ENCODE peak calls at places on chromosomes 3 and 15, in nine cellular contexts. One of them, this sample, is unnamed.

GRCh38 chr3:40169983-40170382 is 139.5 kb upstream of the EIF1B start:
- DNase-seq in IMR-90: no peak
- DNase-seq in breast epithelium: no peak
- DNase-seq in heart left ventricle: no peak
- DNase-seq in ovary: no peak
- DNase-seq in sigmoid colon: no peak
- DNase-seq in tibial nerve: no peak
- DNase-seq in NB4: no peak
- DNase-seq in A549: no peak
- DNase-seq in this sample: no peak

GRCh38 chr15:97235285-97235985 is 725.1 kb upstream of the ARRDC4 start:
- DNase-seq in breast epithelium: no peak
- DNase-seq in IMR-90: peak; percentile 39
- DNase-seq in sigmoid colon: no peak
- DNase-seq in ovary: peak; percentile 50
- DNase-seq in heart left ventricle: no peak
- DNase-seq in NB4: peak; percentile 75
- DNase-seq in tibial nerve: peak; percentile 40
- DNase-seq in A549: peak; percentile 49
- DNase-seq in this sample: no peak

GRCh38 chr3:151789853-151790463 is 24.0 kb upstream of the AADAC start:
- DNase-seq in tibial nerve: no peak
- DNase-seq in NB4: no peak
- DNase-seq in breast epithelium: no peak
- DNase-seq in ovary: no peak
- DNase-seq in heart left ventricle: no peak
- DNase-seq in IMR-90: no peak
- DNase-seq in sigmoid colon: no peak
- DNase-seq in A549: no peak
- DNase-seq in this sample: no peak

GRCh38 chr3:38541800-38542199 is 45.7 kb downstream of the EXOG start:
- DNase-seq in A549: no peak
- DNase-seq in breast epithelium: no peak
- DNase-seq in ovary: no peak
- DNase-seq in NB4: peak; percentile 41
- DNase-seq in tibial nerve: no peak
- DNase-seq in IMR-90: no peak
- DNase-seq in sigmoid colon: no peak
- DNase-seq in heart left ventricle: no peak
- DNase-seq in this sample: no peak

GRCh38 chr15:97966924-97967620 is 6.6 kb downstream of the ARRDC4 start:
- DNase-seq in NB4: no peak
- DNase-seq in IMR-90: no peak
- DNase-seq in heart left ventricle: no peak
- DNase-seq in ovary: no peak
- DNase-seq in A549: no peak
- DNase-seq in sigmoid colon: no peak
- DNase-seq in tibial nerve: no peak
- DNase-seq in breast epithelium: no peak
- DNase-seq in this sample: no peak

GRCh38 chr3:67706934-67707333 is 52.5 kb upstream of the SUCLG2 start:
- DNase-seq in A549: no peak
- DNase-seq in ovary: no peak
- DNase-seq in tibial nerve: no peak
- DNase-seq in breast epithelium: no peak
- DNase-seq in IMR-90: peak; percentile 10
- DNase-seq in NB4: no peak
- DNase-seq in sigmoid colon: no peak
- DNase-seq in heart left ventricle: no peak
- DNase-seq in this sample: no peak

GRCh38 chr3:128372281-128372680 is 94.4 kb downstream of the DNAJB8 start:
- DNase-seq in A549: no peak
- DNase-seq in sigmoid colon: no peak
- DNase-seq in breast epithelium: no peak
- DNase-seq in heart left ventricle: no peak
- DNase-seq in IMR-90: no peak
- DNase-seq in tibial nerve: no peak
- DNase-seq in ovary: no peak
- DNase-seq in NB4: no peak
- DNase-seq in this sample: no peak

GRCh38 chr3:128879991-128880390 is 571 bp downstream of the ACAD9 start:
- DNase-seq in A549: no peak
- DNase-seq in heart left ventricle: no peak
- DNase-seq in breast epithelium: no peak
- DNase-seq in NB4: no peak
- DNase-seq in tibial nerve: no peak
- DNase-seq in IMR-90: no peak
- DNase-seq in sigmoid colon: no peak
- DNase-seq in ovary: peak; percentile 29
- DNase-seq in this sample: no peak

GRCh38 chr3:24683090-24683489 is 188.4 kb upstream of the THRB start:
- DNase-seq in sigmoid colon: no peak
- DNase-seq in IMR-90: peak; percentile 10
- DNase-seq in A549: no peak
- DNase-seq in heart left ventricle: no peak
- DNase-seq in ovary: no peak
- DNase-seq in tibial nerve: no peak
- DNase-seq in breast epithelium: no peak
- DNase-seq in NB4: no peak
- DNase-seq in this sample: no peak

GRCh38 chr3:24684506-24685023 is 189.9 kb upstream of the THRB start:
- DNase-seq in NB4: no peak
- DNase-seq in IMR-90: no peak
- DNase-seq in A549: no peak
- DNase-seq in tibial nerve: no peak
- DNase-seq in ovary: no peak
- DNase-seq in breast epithelium: no peak
- DNase-seq in heart left ventricle: no peak
- DNase-seq in sigmoid colon: no peak
- DNase-seq in this sample: no peak

GRCh38 chr3:24686764-24687163 is 192.1 kb upstream of the THRB start:
- DNase-seq in heart left ventricle: no peak
- DNase-seq in IMR-90: peak; percentile 11
- DNase-seq in breast epithelium: no peak
- DNase-seq in sigmoid colon: no peak
- DNase-seq in NB4: peak; percentile 23
- DNase-seq in tibial nerve: no peak
- DNase-seq in A549: no peak
- DNase-seq in ovary: no peak
- DNase-seq in this sample: no peak

GRCh38 chr3:24682141-24682547 is 187.5 kb upstream of the THRB start:
- DNase-seq in IMR-90: no peak
- DNase-seq in ovary: no peak
- DNase-seq in NB4: no peak
- DNase-seq in tibial nerve: no peak
- DNase-seq in heart left ventricle: no peak
- DNase-seq in A549: no peak
- DNase-seq in sigmoid colon: no peak
- DNase-seq in breast epithelium: no peak
- DNase-seq in this sample: no peak

DNA sequence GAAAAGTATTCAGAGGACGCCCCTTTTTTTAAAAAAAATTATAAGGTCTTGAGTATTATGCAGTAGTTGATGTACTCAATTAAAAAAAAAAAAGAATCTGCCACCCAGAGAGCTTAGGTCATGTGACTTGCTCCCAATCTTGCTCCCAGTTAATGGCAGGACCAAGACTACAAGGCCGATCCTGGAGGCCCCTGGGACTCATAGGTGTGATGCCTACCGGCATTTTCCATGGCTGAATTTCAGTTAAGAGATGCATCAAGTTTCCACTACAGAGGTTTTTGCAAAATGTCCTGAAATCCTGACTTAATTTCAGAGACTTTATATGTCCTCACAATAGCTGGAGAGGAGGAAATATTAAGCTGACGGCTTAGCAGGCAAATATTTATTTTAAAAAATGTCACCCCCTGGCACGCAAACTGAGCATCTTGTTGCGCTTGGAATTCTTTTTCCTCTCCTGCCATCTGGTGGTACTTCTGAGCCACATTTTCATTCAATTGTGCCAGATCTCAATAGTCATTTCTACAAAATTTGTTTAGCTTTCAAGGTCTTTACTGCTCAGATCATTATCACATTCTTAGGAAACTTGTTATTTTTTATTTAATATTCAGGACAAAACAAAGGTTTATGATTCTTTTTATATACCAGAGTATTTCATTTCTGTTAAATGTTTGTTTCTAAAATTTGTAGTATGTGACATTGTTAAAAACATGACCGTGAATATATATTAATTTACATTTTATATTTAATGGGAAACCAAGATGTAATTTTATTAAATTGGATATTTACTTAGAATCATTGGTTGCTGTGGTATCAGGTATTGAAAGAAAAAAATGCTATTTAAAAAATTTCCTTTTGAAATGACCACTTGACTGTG is 189.1 kb upstream of the THRB start:
- DNase-seq in NB4: peak; percentile 51
- DNase-seq in breast epithelium: no peak
- DNase-seq in ovary: no peak
- DNase-seq in sigmoid colon: no peak
- DNase-seq in tibial nerve: no peak
- DNase-seq in IMR-90: peak; percentile 63
- DNase-seq in heart left ventricle: no peak
- DNase-seq in A549: peak; percentile 67
- DNase-seq in this sample: no peak
- TF ChIP-seq CTCF in NB4: peak; percentile 37
- TF ChIP-seq CTCF in breast epithelium: peak; percentile 65
- TF ChIP-seq CTCF in ovary: peak; percentile 52
- TF ChIP-seq CTCF in sigmoid colon: peak; percentile 66
- TF ChIP-seq CTCF in tibial nerve: peak; percentile 47
- TF ChIP-seq CTCF in IMR-90: peak; percentile 60
- TF ChIP-seq CTCF in heart left ventricle: peak; percentile 64
- TF ChIP-seq CTCF in A549: peak; percentile 89
- TF ChIP-seq CTCF in this sample: no peak

GRCh38 chr15:40731034-40731433 is 24.0 kb downstream of the RMDN3 start:
- DNase-seq in heart left ventricle: no peak
- DNase-seq in breast epithelium: no peak
- DNase-seq in IMR-90: no peak
- DNase-seq in A549: no peak
- DNase-seq in tibial nerve: no peak
- DNase-seq in ovary: no peak
- DNase-seq in sigmoid colon: no peak
- DNase-seq in NB4: no peak
- DNase-seq in this sample: no peak
- H3K4me3 ChIP-seq in heart left ventricle: no peak overlapping the region
- H3K4me3 ChIP-seq in breast epithelium: no peak overlapping the region
- H3K4me3 ChIP-seq in IMR-90: no peak overlapping the region
- H3K4me3 ChIP-seq in A549: no peak overlapping the region
- H3K4me3 ChIP-seq in tibial nerve: no peak overlapping the region
- H3K4me3 ChIP-seq in ovary: no peak overlapping the region
- H3K4me3 ChIP-seq in sigmoid colon: no peak overlapping the region
- H3K4me3 ChIP-seq in NB4: no peak overlapping the region
- H3K4me3 ChIP-seq in this sample: no peak overlapping the region

DNA sequence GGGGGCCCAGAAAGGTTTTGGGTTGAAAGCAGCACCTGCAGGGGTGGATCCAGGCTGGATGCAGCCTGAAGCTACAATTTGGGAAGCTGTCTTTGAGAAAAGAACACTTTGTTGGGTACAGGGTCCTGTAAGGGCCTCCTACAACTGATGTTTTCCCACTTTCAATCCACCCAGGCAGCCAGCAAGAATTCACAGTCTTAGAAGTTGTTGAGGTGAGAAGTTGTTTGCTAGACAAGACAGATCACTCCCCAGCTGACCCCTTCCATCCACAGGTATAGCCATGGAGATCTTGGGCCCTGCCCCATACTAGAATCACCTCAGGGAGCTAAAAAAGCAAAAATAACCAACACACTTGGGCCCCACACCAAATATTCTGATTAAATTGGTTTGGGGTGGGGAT is 10.3 kb upstream of the SMAD6 start:
- DNase-seq in IMR-90: no peak
- DNase-seq in sigmoid colon: no peak
- DNase-seq in heart left ventricle: no peak
- DNase-seq in tibial nerve: no peak
- DNase-seq in ovary: no peak
- DNase-seq in breast epithelium: no peak
- DNase-seq in NB4: no peak
- DNase-seq in A549: no peak
- DNase-seq in this sample: no peak
- TF ChIP-seq POLR2A in IMR-90: no peak
- TF ChIP-seq POLR2A in sigmoid colon: no peak
- TF ChIP-seq POLR2A in heart left ventricle: no peak
- TF ChIP-seq POLR2A in tibial nerve: no peak
- TF ChIP-seq POLR2A in ovary: no peak
- TF ChIP-seq POLR2A in breast epithelium: no peak
- TF ChIP-seq POLR2A in NB4: no peak
- TF ChIP-seq POLR2A in A549: no peak
- TF ChIP-seq POLR2A in this sample: no peak

DNA sequence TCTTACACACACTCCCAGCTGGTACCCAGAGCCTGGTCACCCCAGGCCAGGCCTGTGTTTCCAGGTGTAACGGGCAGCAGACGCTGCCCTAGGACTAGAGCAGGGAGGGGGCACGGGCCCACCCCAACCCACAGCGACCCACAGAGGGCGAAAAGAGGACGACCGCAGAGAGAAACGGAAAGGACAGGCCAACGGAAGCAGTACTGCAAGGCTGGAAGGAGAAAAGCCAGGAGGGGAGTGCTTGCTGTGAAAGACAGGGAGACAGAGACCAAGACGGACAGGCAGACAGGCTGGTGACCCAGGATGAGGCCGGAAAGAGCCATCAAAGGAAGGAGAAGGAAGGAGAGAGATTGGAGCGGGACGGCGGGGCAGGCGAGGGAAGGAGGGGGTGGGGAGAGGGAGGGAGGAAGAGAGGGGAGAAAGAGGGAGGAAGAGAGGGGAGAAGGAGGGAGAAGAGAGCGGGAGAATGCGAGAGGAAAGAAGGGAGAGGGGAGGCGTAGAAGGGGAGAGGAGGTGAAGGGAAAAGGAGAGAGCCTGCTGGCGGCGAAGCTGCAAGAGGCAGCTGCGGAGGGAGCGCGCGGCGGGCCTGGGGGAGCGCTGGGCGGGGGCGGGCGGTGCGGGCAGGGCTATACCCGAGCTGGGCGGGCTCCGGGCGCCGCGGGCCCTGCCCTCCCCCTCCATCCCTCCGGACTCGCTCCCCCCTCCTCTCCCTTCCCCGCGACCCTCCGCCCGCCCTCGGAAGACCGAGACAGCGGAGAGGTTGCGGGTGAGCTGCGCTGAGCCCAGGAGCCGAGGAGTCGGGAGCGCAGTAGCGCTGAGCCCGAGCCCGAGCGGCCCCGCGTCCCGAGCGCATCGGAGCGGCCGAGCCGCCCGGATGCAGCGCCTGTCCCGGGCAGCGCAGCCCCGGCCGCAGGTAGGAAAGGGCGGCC is at the start of gene SLC6A1:
- DNase-seq in tibial nerve: no peak
- DNase-seq in ovary: peak; percentile 24
- DNase-seq in breast epithelium: no peak
- DNase-seq in IMR-90: no peak
- DNase-seq in NB4: peak; percentile 12
- DNase-seq in heart left ventricle: no peak
- DNase-seq in sigmoid colon: no peak
- DNase-seq in A549: peak; percentile 22
- DNase-seq in this sample: no peak
- TF ChIP-seq CTCF in tibial nerve: no peak
- TF ChIP-seq CTCF in ovary: no peak
- TF ChIP-seq CTCF in breast epithelium: no peak
- TF ChIP-seq CTCF in IMR-90: no peak
- TF ChIP-seq CTCF in NB4: peak; percentile 17
- TF ChIP-seq CTCF in heart left ventricle: no peak
- TF ChIP-seq CTCF in sigmoid colon: no peak
- TF ChIP-seq CTCF in A549: peak; percentile 9
- TF ChIP-seq CTCF in this sample: no peak

This sample was measured in lower leg skin.